ENCODE peak calls at places on chromosomes 3 and 15, in four cellular contexts. V is GM23338; D is esophagus squamous epithelium; K is CD4-positive, alpha-beta memory T cell. L is an unnamed sample. For H3K4me1, the result is how much of the 10 kb centered on the place peaks cover.

GRCh38 chr3:195150194-195151118 is 120.5 kb downstream of the XXYLT1 start:
- DNase-seq in V (peak), D (no peak), K (no peak), L (peak)

GRCh38 chr15:35514759-35515158 is 31.2 kb downstream of the DPH6 start:
- DNase-seq in D (no peak), V (no peak), K (no peak), L (no peak)

GRCh38 chr3:73568371-73568862 is 56.3 kb downstream of the PDZRN3 start:
- DNase-seq in D (no peak), V (no peak), K (no peak), L (no peak)

GRCh38 chr15:98651581-98652220 is 3.4 kb downstream of the IGF1R start:
- DNase-seq in D (no peak), K (peak), V (no peak), L (no peak)

GRCh38 chr3:126105691-126106187 is 21.8 kb upstream of the SLC41A3 start:
- DNase-seq in D (no peak), V (no peak), K (no peak), L (no peak)

GRCh38 chr3:162602619-162603018 is 1106.0 kb downstream of the OTOL1 start:
- DNase-seq in K (no peak), D (no peak), V (no peak), L (no peak)

GRCh38 chr3:16849240-16849639 is 35.5 kb upstream of the PLCL2 start:
- DNase-seq in V (peak), K (peak), D (peak), L (no peak)

GRCh38 chr3:14439501-14440167 is 37.2 kb downstream of the SLC6A6 start:
- DNase-seq in K (no peak), V (no peak), D (no peak), L (no peak)

GRCh38 chr3:170144437-170144843 is 37.1 kb downstream of the PHC3 start:
- DNase-seq in K (no peak), D (no peak), V (no peak), L (no peak)

GRCh38 chr15:57322602-57323250 is 53.6 kb upstream of the CGNL1 start:
- DNase-seq in K (no peak), D (no peak), V (no peak), L (no peak)

GRCh38 chr15:25474251-25474650 is 35.4 kb upstream of the UBE3A start:
- DNase-seq in V (no peak), D (no peak), K (no peak), L (no peak)

GRCh38 chr3:71202848-71203390 is 380.6 kb downstream of the FOXP1 start:
- DNase-seq in V (no peak), K (no peak), D (no peak), L (no peak)

GRCh38 chr15:69893863-69894262 is 203.9 kb downstream of the TLE3 start:
- DNase-seq in D (no peak), V (peak), K (no peak), L (no peak)

GRCh38 chr3:39440316-39440715 is 27.2 kb upstream of the MOBP start:
- DNase-seq in D (no peak), K (no peak), V (no peak), L (no peak)

GRCh38 chr3:188546835-188547670 is 393.1 kb downstream of the LPP start:
- DNase-seq in D (no peak), K (no peak), V (no peak), L (no peak)

GRCh38 chr3:122754867-122755835 is 38.5 kb downstream of the HSPBAP1 start:
- DNase-seq in V (peak), K (peak), D (no peak), L (peak)

GRCh38 chr3:187971629-187972028 is 182.3 kb upstream of the LPP start:
- DNase-seq in D (no peak), K (no peak), V (peak), L (no peak)

GRCh38 chr15:45635191-45635638 is 386 bp downstream of the SQOR start:
- DNase-seq in D (peak), V (peak), K (peak), L (peak)

GRCh38 chr3:12995389-12996180 is 77.6 kb downstream of the IQSEC1 start:
- DNase-seq in D (no peak), V (no peak), K (no peak), L (no peak)

GRCh38 chr3:74500257-74500656 is 114.2 kb downstream of the CNTN3 start:
- DNase-seq in D (no peak), V (no peak), K (no peak), L (no peak)

GRCh38 chr3:78178209-78178608 is 1138.3 kb downstream of the ROBO2 start:
- DNase-seq in K (no peak), V (no peak), D (no peak), L (no peak)

GRCh38 chr3:23826382-23827061 is 20.8 kb downstream of the UBE2E1 start:
- DNase-seq in V (peak), K (no peak), D (no peak), L (no peak)

GRCh38 chr3:33377931-33378330 is 62.3 kb downstream of the UBP1 start:
- DNase-seq in V (no peak), K (no peak), D (no peak), L (no peak)

GRCh38 chr3:187713504-187713903 is 11.1 kb upstream of the RTP2 start:
- DNase-seq in D (no peak), K (peak), V (peak), L (no peak)

GRCh38 chr3:139326131-139326530 is 17.7 kb upstream of the MRPS22 start:
- DNase-seq in K (no peak), V (no peak), D (no peak), L (no peak)

DNA sequence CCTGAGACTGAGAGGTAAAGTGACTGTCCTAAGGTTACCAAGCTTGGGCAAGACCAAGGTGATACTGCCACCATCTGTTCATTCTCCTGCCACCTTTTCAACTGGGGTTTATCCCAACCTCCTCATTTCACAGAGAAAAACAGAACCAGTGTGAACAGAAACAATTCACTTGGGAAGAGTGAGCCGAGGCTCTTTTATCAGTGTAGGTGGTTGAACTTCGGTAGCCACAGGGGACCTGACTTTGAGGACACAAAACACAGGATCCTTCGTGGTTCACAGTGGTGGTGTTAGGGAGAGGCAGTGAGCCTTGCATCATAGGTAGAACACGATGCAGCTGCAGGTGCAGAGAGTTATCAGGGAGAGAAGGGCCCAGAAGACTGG is 72.8 kb upstream of the ICE2 start:
- DNase-seq in D (no peak), V (peak), K (no peak), L (no peak)
- H3K4me1 ChIP-seq in D (half or more), V (half or more), K (half or more), L (under half)

GRCh38 chr3:8529197-8529637 is 27.6 kb downstream of the LMCD1 start:
- DNase-seq in K (no peak), D (no peak), V (peak), L (no peak)
- H3K4me1 ChIP-seq in K (under half), D (half or more), V (under half), L (under half)

DNA sequence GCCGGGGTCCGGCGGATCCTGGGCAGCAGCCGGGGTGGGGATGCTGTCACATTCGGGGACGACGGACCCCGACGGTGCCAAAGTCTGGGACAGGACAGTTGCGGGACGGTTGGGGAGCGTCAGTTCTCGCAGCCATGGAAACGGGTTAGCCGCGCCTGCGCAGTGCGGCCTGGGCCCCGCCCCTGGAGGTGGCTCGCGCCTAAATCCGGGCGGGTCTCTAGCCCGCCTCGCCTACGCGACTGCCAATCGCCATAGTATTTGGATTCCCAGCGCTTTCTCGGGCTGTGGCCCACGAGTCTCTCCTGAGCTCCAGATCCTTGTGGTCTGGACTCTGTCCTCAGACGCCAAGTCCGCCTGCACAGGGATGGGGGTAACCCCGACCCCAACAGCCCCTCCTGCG is at the start of gene ZMYND10:
- DNase-seq in D (no peak), V (peak), K (peak), L (peak)
- H3K4me1 ChIP-seq in D (half or more), V (under half), K (half or more), L (under half)

DNA sequence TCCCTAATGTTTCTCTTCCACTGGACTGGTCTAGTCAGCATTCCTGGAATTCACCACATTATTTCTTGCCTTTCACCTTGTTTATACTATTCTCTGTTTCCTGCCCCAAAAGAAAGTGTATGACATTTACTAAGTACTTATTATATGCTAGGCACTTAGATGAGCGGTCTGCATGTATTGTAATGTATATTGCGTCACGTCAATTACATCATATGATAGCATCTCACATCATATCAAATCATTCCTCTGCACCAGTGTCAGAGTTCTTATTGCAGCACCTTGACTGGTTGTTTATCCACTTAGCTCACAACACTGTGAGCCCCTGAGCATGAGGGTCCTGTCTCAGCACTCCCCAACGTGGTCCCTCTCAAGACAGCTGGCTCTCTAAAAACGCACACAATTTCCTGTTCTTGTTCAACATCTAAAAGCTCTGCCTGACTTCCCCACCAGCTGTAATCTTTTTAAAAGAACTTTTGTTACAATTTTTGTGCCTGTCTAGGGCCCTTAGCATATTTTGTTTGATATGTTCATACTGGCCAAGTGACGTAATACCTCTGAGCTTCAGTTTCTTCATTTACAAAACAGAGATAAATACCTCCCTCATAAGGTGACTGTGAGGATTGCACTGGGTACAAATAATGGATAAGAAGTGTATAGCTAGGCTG is 58.8 kb downstream of the ARHGAP31 start:
- DNase-seq in V (peak), K (peak), D (no peak), L (no peak)
- H3K4me1 ChIP-seq in V (half or more), K (under half), D (half or more), L (under half)

GRCh38 chr3:72271923-72272322 is 487.0 kb upstream of the PROK2 start:
- DNase-seq in V (no peak), D (no peak), K (no peak), L (no peak)

GRCh38 chr3:72272356-72272755 is 487.4 kb upstream of the PROK2 start:
- DNase-seq in K (no peak), V (no peak), D (no peak), L (no peak)

GRCh38 chr3:72275296-72275820 is 490.4 kb upstream of the PROK2 start:
- DNase-seq in D (no peak), V (no peak), K (no peak), L (no peak)

GRCh38 chr3:72273615-72274014 is 488.7 kb upstream of the PROK2 start:
- DNase-seq in V (peak), D (no peak), K (no peak), L (peak)

GRCh38 chr3:72274511-72275295 is 489.8 kb upstream of the PROK2 start:
- DNase-seq in V (no peak), K (peak), D (no peak), L (no peak)
- H3K4me1 ChIP-seq in V (under half), K (under half), D (half or more), L (under half)

GRCh38 chr15:89128320-89129122 is 40.3 kb downstream of the ABHD2 start:
- DNase-seq in V (no peak), K (no peak), D (no peak), L (no peak)

GRCh38 chr15:89129123-89129815 is 41.0 kb downstream of the ABHD2 start:
- DNase-seq in V (peak), K (peak), D (no peak), L (peak)

GRCh38 chr15:89130194-89130593 is 41.9 kb downstream of the ABHD2 start:
- DNase-seq in D (no peak), K (no peak), V (no peak), L (no peak)

GRCh38 chr15:89127054-89127702 is 38.9 kb downstream of the ABHD2 start:
- DNase-seq in V (no peak), K (no peak), D (no peak), L (no peak)

GRCh38 chr15:89129816-89130134 is 41.5 kb downstream of the ABHD2 start:
- DNase-seq in V (no peak), D (no peak), K (no peak), L (no peak)
- H3K4me1 ChIP-seq in V (under half), D (under half), K (under half), L (under half)

DNA sequence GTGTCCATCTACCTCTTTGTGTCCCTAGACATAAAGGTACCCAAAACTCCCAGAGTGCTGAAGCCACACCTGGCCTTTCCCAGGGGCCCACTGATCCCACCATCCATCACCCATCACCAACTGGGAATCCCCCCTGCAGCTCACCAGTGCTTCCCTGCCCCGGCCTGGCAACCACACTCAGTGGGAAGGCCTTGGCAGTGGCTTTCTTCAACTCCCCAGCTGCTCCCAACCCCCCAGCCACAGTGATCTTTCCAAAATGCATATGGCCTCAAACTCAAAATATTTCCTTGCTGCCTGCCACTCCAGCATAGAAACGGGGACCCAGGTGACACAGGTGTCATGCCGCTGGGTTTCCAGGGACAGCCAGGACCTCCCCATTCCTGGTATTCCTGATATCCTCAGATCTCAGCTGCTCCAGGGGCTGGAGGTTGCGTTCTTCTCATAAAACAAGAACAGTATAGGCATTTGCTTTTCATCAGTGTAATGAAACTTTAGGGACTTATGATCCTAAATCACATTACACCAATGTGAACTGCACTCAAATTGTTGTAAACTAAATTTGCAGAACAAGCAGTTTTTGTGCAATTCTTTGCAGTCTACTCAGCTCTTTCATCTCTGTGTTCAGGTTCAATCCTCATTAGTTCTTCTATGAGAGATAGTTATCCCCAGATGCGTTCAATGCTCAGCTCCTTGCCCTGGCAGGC is 1.3 kb downstream of the OCA2 start:
- DNase-seq in D (no peak), V (no peak), K (no peak), L (no peak)
- H3K4me1 ChIP-seq in D (half or more), V (under half), K (under half), L (under half)

DNA sequence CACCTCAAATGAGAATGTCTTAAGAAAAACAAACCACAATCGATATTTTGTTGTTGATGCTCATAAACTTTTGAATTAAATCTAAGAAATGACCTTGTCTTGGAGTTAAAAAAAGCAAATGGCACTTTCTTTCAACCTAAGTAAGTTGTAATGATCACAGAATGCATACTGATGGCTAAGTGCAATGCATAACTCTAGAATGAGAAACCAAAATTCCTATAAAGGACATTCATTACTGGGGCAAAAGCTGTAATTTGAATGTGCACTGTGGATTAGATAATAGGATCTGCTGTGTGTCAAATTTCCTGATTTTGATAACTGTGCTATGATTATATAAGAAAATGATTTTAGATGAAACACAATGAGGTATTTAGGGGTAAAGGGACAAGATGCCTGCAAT is 14.3 kb downstream of the SIAH2 start:
- DNase-seq in D (no peak), V (no peak), K (no peak), L (no peak)
- H3K4me1 ChIP-seq in D (half or more), V (under half), K (half or more), L (under half)

GRCh38 chr3:38152660-38153059 is 12.7 kb upstream of the OXSR1 start:
- DNase-seq in K (no peak), V (no peak), D (no peak), L (no peak)
- H3K4me1 ChIP-seq in K (under half), V (under half), D (half or more), L (under half)

L was measured in H9.